ENCODE peak calls at places on chromosomes 3 and 15, in ten cellular contexts. Q is cardiac fibroblast, N is BE2C, H is neural progenitor cell, P is heart left ventricle, E is AG04450, V is neural crest cell, J is left ventricle myocardium inferior, U is H9, T is lung. S is an unnamed sample.

GRCh38 chr3:47996440-47996839 is 19.8 kb downstream of the MAP4 start:
- DNase-seq in T (no peak), V (no peak), U (no peak), H (no peak), E (no peak), N (no peak), Q (no peak), P (no peak), J (no peak), S (no peak)

GRCh38 chr3:14946749-14947104 is 656 bp upstream of the NR2C2 start:
- DNase-seq in V (no peak), T (no peak), H (no peak), P (no peak), U (no peak), E (no peak), J (no peak), N (no peak), Q (peak; percentile 31), S (no peak)

GRCh38 chr3:94967196-94967595 is 904.3 kb downstream of the NSUN3 start:
- DNase-seq in V (no peak), E (no peak), U (no peak), P (no peak), J (no peak), Q (no peak), N (no peak), H (no peak), T (no peak), S (no peak)

GRCh38 chr15:57393081-57393480 is 16.8 kb downstream of the CGNL1 start:
- DNase-seq in V (no peak), P (no peak), J (no peak), U (no peak), T (no peak), H (no peak), N (no peak), E (no peak), Q (no peak), S (no peak)

GRCh38 chr15:68559342-68560310 is 19.2 kb upstream of the CORO2B start:
- DNase-seq in J (peak; percentile 83), V (peak; percentile 91), U (peak; percentile 95), H (peak; percentile 94), N (peak; percentile 91), P (peak; percentile 92), T (peak; percentile 74), E (peak; percentile 37), Q (peak; percentile 81), S (peak; percentile 63)

GRCh38 chr15:59299919-59300617 is 72.6 kb downstream of the MYO1E start:
- DNase-seq in U (no peak), T (peak; percentile 88), E (peak; percentile 87), Q (peak; percentile 97), V (no peak), P (no peak), N (no peak), J (peak; percentile 45), H (no peak), S (peak; percentile 48)

GRCh38 chr3:52176188-52176752 is 21.7 kb upstream of the ALAS1 start:
- DNase-seq in V (no peak), T (no peak), E (no peak), U (no peak), N (peak; percentile 10), J (no peak), Q (no peak), H (no peak), P (no peak), S (no peak)

GRCh38 chr3:175885196-175885766 is 1026.1 kb downstream of the NAALADL2 start:
- DNase-seq in H (peak; percentile 11), U (no peak), V (no peak), P (no peak), T (no peak), J (no peak), N (peak; percentile 11), E (no peak), Q (no peak), S (no peak)

GRCh38 chr3:195729476-195729875 is 8.7 kb downstream of the MUC20 start:
- DNase-seq in V (no peak), Q (no peak), U (no peak), N (no peak), E (no peak), H (no peak), P (peak; percentile 22), J (no peak), T (no peak), S (no peak)

GRCh38 chr3:85808750-85809149 is 850.0 kb downstream of the CADM2 start:
- DNase-seq in T (no peak), Q (no peak), E (no peak), N (no peak), H (no peak), V (no peak), U (no peak), J (no peak), P (no peak), S (no peak)

GRCh38 chr3:45597166-45597565 is 2.6 kb downstream of the LIMD1 start:
- DNase-seq in E (no peak), N (no peak), J (no peak), Q (peak; percentile 51), T (no peak), H (no peak), P (no peak), V (no peak), U (no peak), S (no peak)

GRCh38 chr3:16305121-16305541 is 40.1 kb downstream of the OXNAD1 start:
- DNase-seq in N (no peak), H (no peak), P (no peak), T (no peak), U (no peak), J (no peak), E (no peak), V (no peak), Q (no peak), S (no peak)

GRCh38 chr3:10459954-10460754 is 45.2 kb downstream of the ATP2B2 start:
- DNase-seq in U (peak; percentile 96), T (peak; percentile 34), J (peak; percentile 50), H (peak; percentile 98), E (peak; percentile 41), Q (peak; percentile 72), P (no peak), N (no peak), V (peak; percentile 65), S (no peak)

DNA sequence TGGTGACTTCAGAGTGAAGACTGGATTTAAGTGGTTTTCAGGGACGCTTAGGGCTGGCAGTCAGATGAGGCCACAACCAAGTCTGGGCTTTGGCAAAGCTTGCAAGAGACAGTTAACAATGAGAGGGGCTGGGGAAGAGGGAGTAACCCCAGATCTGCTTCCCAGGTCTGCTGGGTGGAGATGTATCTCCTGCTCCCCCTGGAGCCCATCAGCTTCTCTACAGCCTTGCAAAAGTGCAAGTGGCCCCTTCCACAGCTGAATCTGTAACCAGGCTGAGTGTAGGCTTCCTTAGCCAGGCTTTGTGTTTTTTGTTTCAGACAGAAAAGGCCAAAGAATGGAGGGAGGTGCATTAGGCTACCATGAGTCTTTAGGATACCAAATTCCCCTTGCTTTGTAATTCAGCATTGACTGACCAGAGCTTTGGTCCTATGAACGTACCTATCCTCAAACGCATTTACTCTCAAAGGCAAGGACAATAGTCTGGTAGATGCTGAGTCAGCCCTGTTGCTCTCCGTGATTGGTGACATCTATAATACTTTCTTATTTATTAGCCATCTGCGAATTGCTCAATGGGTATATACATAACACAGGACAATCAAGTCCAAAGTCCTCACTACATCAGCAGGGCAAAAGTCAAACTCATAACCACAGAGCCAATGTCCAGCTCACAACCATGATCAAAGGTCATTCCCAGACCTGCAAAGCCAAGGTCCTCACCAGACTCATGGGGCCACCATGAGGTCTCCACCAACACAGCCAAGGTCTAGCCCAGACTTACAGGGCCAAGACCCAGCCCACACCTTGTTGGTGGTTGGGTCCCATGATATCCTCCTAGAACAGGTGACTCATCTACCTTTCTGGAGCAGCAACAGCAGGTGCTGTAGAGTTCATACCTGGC is 17.1 kb downstream of the CCDC13 start:
- DNase-seq in V (no peak), T (no peak), J (no peak), P (no peak), H (peak; percentile 79), U (peak; percentile 71), Q (peak; percentile 50), N (peak; percentile 23), E (no peak), S (no peak)
- TF ChIP-seq CTCF in V (peak; percentile 48), T (no peak), J (peak; percentile 58), P (peak; percentile 58), H (peak; percentile 62), U (peak; percentile 73), Q (peak; percentile 66), N (peak; percentile 55), E (peak; percentile 68), S (peak; percentile 27)

DNA sequence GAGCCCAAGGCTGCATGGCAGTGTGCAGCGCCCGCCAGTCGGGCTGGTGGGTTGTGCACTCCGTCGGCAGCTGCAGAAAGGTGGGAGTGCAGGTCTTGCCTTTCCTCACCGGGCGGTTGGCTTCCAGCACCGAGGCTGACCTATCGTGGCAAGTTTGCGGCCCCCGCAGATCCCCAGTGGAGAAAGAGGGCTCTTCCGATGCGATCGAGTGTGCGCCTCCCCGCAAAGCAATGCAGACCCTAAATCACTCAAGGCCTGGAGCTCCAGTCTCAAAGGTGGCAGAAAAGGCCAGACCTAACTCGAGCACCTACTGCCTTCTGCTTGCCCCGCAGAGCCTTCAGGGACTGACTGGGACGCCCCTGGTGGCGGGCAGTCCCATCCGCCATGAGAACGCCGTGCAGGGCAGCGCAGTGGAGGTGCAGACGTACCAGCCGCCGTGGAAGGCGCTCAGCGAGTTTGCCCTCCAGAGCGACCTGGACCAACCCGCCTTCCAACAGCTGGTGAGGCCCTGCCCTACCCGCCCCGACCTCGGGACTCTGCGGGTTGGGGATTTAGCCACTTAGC is 4.3 kb downstream of the ISL2 start:
- DNase-seq in U (peak; percentile 40), Q (no peak), N (peak; percentile 73), P (no peak), J (no peak), T (no peak), H (peak; percentile 83), V (peak; percentile 45), E (no peak), S (no peak)
- TF ChIP-seq CTCF in U (peak; percentile 51), Q (peak; percentile 21), N (peak; percentile 46), P (no peak), J (peak; percentile 26), T (no peak), H (peak; percentile 50), V (peak; percentile 44), E (no peak), S (no peak)

GRCh38 chr3:159486580-159486979 is 502.1 kb upstream of the IL12A start:
- DNase-seq in P (no peak), T (no peak), J (no peak), N (no peak), E (no peak), Q (peak; percentile 4), V (no peak), H (peak; percentile 32), U (peak; percentile 64), S (no peak)
- TF ChIP-seq CTCF in P (no peak), T (no peak), J (no peak), N (peak; percentile 30), E (peak; percentile 36), Q (peak; percentile 18), V (peak; percentile 15), H (peak; percentile 60), U (peak; percentile 69), S (no peak)

GRCh38 chr15:51687565-51687964 is 6.3 kb downstream of the SCG3 start:
- DNase-seq in E (no peak), Q (no peak), N (no peak), T (no peak), V (no peak), H (no peak), U (no peak), J (no peak), P (no peak), S (no peak)

GRCh38 chr15:51692154-51692553 is 10.9 kb downstream of the SCG3 start:
- DNase-seq in V (no peak), P (no peak), U (no peak), H (no peak), J (no peak), Q (no peak), E (no peak), N (no peak), T (no peak), S (no peak)

GRCh38 chr15:51688863-51689262 is 7.6 kb downstream of the SCG3 start:
- DNase-seq in Q (no peak), T (no peak), H (no peak), P (no peak), J (no peak), E (no peak), U (no peak), N (no peak), V (no peak), S (no peak)
- TF ChIP-seq CTCF in Q (peak; percentile 24), T (no peak), H (no peak), P (peak; percentile 26), J (peak; percentile 38), E (peak; percentile 42), U (peak; percentile 46), N (peak; percentile 33), V (peak; percentile 19), S (no peak)